ENCODE peak calls at places on chromosome 3, in five cellular contexts. H is epithelial cell of esophagus; P is GM23338; N is CD8-positive, alpha-beta memory T cell; J is astrocyte of the cerebellum. A is an unnamed sample.

GRCh38 chr3:155676252-155676981 is 68.5 kb downstream of the PLCH1 start:
- DNase-seq in H (peak), P (peak), N (no peak), J (peak), A (peak)

GRCh38 chr3:142929109-142929508 is 34.4 kb downstream of the PAQR9 start:
- DNase-seq in H (peak), P (peak), N (peak), J (no peak), A (peak)

GRCh38 chr3:57079221-57079831 is 18.9 kb downstream of the SPATA12 start:
- DNase-seq in H (peak), P (peak), N (no peak), J (no peak), A (no peak)

GRCh38 chr3:23553353-23553752 is 252.4 kb upstream of the UBE2E1 start:
- DNase-seq in H (no peak), P (no peak), N (no peak), J (no peak), A (no peak)

GRCh38 chr3:45191924-45192417 is 34.1 kb downstream of the TMEM158 start:
- DNase-seq in H (no peak), P (no peak), N (no peak), J (no peak), A (peak)

GRCh38 chr3:145698749-145699148 is 462.2 kb downstream of the PLOD2 start:
- DNase-seq in H (no peak), P (no peak), N (no peak), J (no peak), A (no peak)

GRCh38 chr3:169657351-169658124 is 6.0 kb downstream of the MECOM start:
- DNase-seq in H (peak), P (no peak), N (no peak), J (no peak), A (peak)

GRCh38 chr3:6315906-6316305 is 545.0 kb upstream of the GRM7 start:
- DNase-seq in H (no peak), P (no peak), N (no peak), J (no peak), A (no peak)

GRCh38 chr3:197026481-197026866 is 3.1 kb downstream of the MELTF start:
- DNase-seq in H (no peak), P (no peak), N (no peak), J (no peak), A (no peak)

GRCh38 chr3:152400912-152401311 is 132.2 kb downstream of the MBNL1 start:
- DNase-seq in H (no peak), P (no peak), N (no peak), J (no peak), A (no peak)

GRCh38 chr3:98564282-98565005 is 29.0 kb downstream of the CPOX start:
- DNase-seq in H (no peak), P (no peak), N (peak), J (no peak), A (no peak)